ENCODE peak calls at places on chromosome 14, in eight cellular contexts. X, U, W, M, V, D, T and A are unnamed samples.

GRCh38 chr14:85416771-85417170 is 113.2 kb upstream of the FLRT2 start:
- DNase-seq in X (no peak), U (no peak), W (no peak), M (no peak), V (peak; percentile 15), D (no peak), T (no peak), A (no peak)

GRCh38 chr14:88142990-88143389 is 138.1 kb downstream of the GPR65 start:
- DNase-seq in X (no peak), U (no peak), W (no peak), M (no peak), V (no peak), D (no peak), T (no peak), A (no peak)

GRCh38 chr14:105087963-105088811 is 23.0 kb upstream of the GPR132 start:
- DNase-seq in X (peak; percentile 74), U (peak; percentile 23), W (peak; percentile 88), M (no peak), V (peak; percentile 60), D (no peak), T (no peak), A (peak; percentile 60)

GRCh38 chr14:103654619-103655018 is 25.6 kb downstream of the KLC1 start:
- DNase-seq in X (no peak), U (no peak), W (no peak), M (no peak), V (no peak), D (no peak), T (no peak), A (no peak)

GRCh38 chr14:99274346-99275221 is 2.6 kb upstream of the BCL11B start:
- DNase-seq in X (no peak), U (peak; percentile 29), W (peak; percentile 81), M (peak; percentile 78), V (peak; percentile 77), D (no peak), T (no peak), A (peak; percentile 65)

GRCh38 chr14:105019861-105020814 is 745 bp downstream of the CDCA4 start:
- DNase-seq in X (no peak), U (peak; percentile 39), W (peak; percentile 67), M (no peak), V (no peak), D (no peak), T (no peak), A (no peak)

GRCh38 chr14:53378142-53378541 is 225.0 kb upstream of the DDHD1 start:
- DNase-seq in X (no peak), U (no peak), W (no peak), M (no peak), V (no peak), D (no peak), T (no peak), A (no peak)

GRCh38 chr14:102805454-102805891 is 28.2 kb downstream of the TRAF3 start:
- DNase-seq in X (no peak), U (no peak), W (no peak), M (peak; percentile 68), V (no peak), D (no peak), T (no peak), A (no peak)

GRCh38 chr14:99320105-99320572 is 48.1 kb upstream of the BCL11B start:
- DNase-seq in X (no peak), U (peak; percentile 55), W (no peak), M (peak; percentile 21), V (peak; percentile 77), D (no peak), T (no peak), A (peak; percentile 14)

GRCh38 chr14:103887557-103888115 is 40.3 kb upstream of the PPP1R13B start:
- DNase-seq in X (no peak), U (no peak), W (no peak), M (no peak), V (no peak), D (no peak), T (no peak), A (no peak)

GRCh38 chr14:23548351-23549318 is 2.9 kb downstream of the ZFHX2 start:
- DNase-seq in X (no peak), U (no peak), W (no peak), M (no peak), V (no peak), D (no peak), T (no peak), A (no peak)

GRCh38 chr14:72679106-72679505 is 214.8 kb downstream of the DPF3 start:
- DNase-seq in X (no peak), U (no peak), W (no peak), M (no peak), V (no peak), D (no peak), T (no peak), A (no peak)

GRCh38 chr14:55129428-55130193 is 559 bp downstream of the LGALS3 start:
- DNase-seq in X (peak; percentile 88), U (peak; percentile 70), W (peak; percentile 79), M (no peak), V (peak; percentile 82), D (peak; percentile 33), T (no peak), A (peak; percentile 62)

GRCh38 chr14:29930283-29930682 is 2.6 kb upstream of the PRKD1 start:
- DNase-seq in X (no peak), U (no peak), W (no peak), M (no peak), V (no peak), D (no peak), T (no peak), A (no peak)

GRCh38 chr14:31530136-31530535 is 31.1 kb upstream of the NUBPL start:
- DNase-seq in X (no peak), U (no peak), W (no peak), M (no peak), V (no peak), D (no peak), T (no peak), A (no peak)

GRCh38 chr14:92348154-92348553 is 25.2 kb downstream of the SLC24A4 start:
- DNase-seq in X (no peak), U (no peak), W (no peak), M (no peak), V (peak; percentile 44), D (no peak), T (no peak), A (no peak)

GRCh38 chr14:20262642-20263128 is 23.6 kb downstream of the OR11H4 start:
- DNase-seq in X (no peak), U (no peak), W (no peak), M (peak; percentile 6), V (no peak), D (no peak), T (no peak), A (no peak)

GRCh38 chr14:92687681-92688433 is 60.6 kb downstream of the LGMN start:
- DNase-seq in X (peak; percentile 76), U (peak; percentile 62), W (peak; percentile 50), M (no peak), V (no peak), D (no peak), T (no peak), A (no peak)

GRCh38 chr14:96662116-96662901 is 134.9 kb upstream of the VRK1 start:
- DNase-seq in X (no peak), U (no peak), W (no peak), M (no peak), V (no peak), D (no peak), T (no peak), A (no peak)

GRCh38 chr14:37745657-37746056 is 150.2 kb downstream of the TTC6 start:
- DNase-seq in X (no peak), U (no peak), W (no peak), M (no peak), V (no peak), D (no peak), T (no peak), A (no peak)

GRCh38 chr14:49687942-49688700 is at the start of gene POLE2:
- DNase-seq in X (peak; percentile 81), U (peak; percentile 78), W (peak; percentile 84), M (peak; percentile 44), V (peak; percentile 55), D (peak; percentile 31), T (peak; percentile 2), A (peak; percentile 66)

GRCh38 chr14:34232790-34233189 is 229.2 kb downstream of the SPTSSA start:
- DNase-seq in X (no peak), U (no peak), W (no peak), M (no peak), V (no peak), D (no peak), T (no peak), A (no peak)

DNA sequence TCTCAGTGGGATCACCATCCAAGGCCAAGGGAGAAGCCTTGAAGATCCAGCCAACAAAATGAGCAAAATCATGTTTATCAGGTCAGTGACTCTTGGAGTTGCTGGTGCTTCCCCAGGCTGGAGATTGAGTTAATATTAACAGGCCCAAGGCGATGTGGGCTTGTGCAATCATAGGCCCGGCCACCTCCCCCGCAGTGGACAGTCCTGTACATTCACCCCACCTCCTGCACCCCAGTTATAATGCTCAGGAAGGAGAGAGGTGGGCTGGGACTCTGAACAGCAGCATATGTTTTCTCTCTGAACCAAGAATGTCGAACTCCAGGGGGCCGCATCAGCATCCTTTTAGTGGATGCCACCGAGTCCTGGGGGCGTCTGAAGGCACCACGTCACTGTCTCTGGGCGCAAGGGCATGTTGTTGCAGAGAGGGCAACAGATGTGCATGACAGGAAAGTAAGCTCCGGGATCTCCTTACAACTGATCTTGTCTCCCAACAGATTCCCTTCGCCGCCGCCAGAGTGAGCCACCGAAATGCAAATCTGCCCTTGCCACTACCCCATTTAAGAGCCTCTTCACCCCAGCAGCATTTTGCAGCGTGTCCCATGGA is 32.2 kb upstream of the SERPINA6 start:
- DNase-seq in X (no peak), U (peak; percentile 60), W (peak; percentile 55), M (no peak), V (no peak), D (no peak), T (no peak), A (no peak)
- TF ChIP-seq CTCF in X (no peak), U (peak; percentile 37), W (no peak), M (no peak), V (peak; percentile 43), D (no peak), T (no peak), A (no peak)

GRCh38 chr14:68404652-68405183 is 388.1 kb downstream of the ZFP36L1 start:
- DNase-seq in X (no peak), U (no peak), W (no peak), M (no peak), V (no peak), D (no peak), T (no peak), A (no peak)
- TF ChIP-seq POLR2A in X (no peak), U (no peak), W (no peak), M (no peak), V (no peak), D (no peak), T (no peak), A (no peak)

DNA sequence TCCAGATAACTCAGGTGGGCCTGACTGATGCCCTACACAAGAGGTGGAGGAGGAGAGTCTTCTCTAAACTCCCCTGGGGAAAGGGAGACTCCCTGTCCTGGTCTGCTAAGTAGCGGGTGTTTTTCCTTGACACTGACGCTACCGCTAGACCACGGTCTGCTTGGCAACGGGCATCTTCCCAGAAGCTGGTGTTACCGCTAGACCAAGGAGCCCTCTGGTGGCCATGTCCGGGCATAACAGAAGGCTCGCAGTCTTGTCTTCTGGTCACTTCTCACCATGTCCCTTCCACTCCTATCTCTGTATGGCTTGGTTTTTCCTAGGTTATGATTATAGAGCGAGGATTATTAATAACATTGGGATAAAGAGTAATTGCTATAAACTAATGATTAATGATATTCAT is 965.5 kb downstream of the TMEM121 start:
- DNase-seq in X (no peak), U (no peak), W (no peak), M (no peak), V (no peak), D (no peak), T (no peak), A (no peak)
- TF ChIP-seq CTCF in X (no peak), U (no peak), W (no peak), M (peak; percentile 39), V (peak; percentile 11), D (no peak), T (no peak), A (no peak)

GRCh38 chr14:69625299-69626131 is 14.1 kb downstream of the SUSD6 start:
- DNase-seq in X (peak; percentile 82), U (peak; percentile 55), W (no peak), M (no peak), V (no peak), D (peak; percentile 25), T (no peak), A (no peak)
- TF ChIP-seq POLR2A in X (no peak), U (no peak), W (no peak), M (no peak), V (no peak), D (no peak), T (no peak), A (no peak)